ENCODE peak calls at places on chromosomes 7 and 10, in nine cellular contexts. O, I, N, V, W, J, Z, C and P are unnamed samples.
A peak's percentile ranks its signal among the peaks of the same experiment; 100 is the strongest.

GRCh38 chr7:151139071-151139521 is 28.4 kb downstream of the GBX1 start:
- DNase-seq in C (no peak), Z (no peak), V (no peak), I (no peak), N (no peak), J (no peak), W (no peak), O (no peak), P (no peak)

GRCh38 chr7:48035967-48036478 is 680 bp downstream of the C7orf57 start:
- DNase-seq in C (no peak), O (no peak), I (peak; percentile 45), N (peak; percentile 20), W (peak; percentile 46), J (peak; percentile 9), V (no peak), Z (no peak), P (no peak)

GRCh38 chr10:97081621-97082235 is 104.0 kb downstream of the SLIT1 start:
- DNase-seq in O (peak; percentile 51), C (peak; percentile 9), J (peak; percentile 28), N (peak; percentile 37), V (peak; percentile 34), W (peak; percentile 45), I (peak; percentile 88), Z (peak; percentile 12), P (peak; percentile 52)

GRCh38 chr7:156827587-156828203 is 65.3 kb downstream of the LMBR1 start:
- DNase-seq in W (peak; percentile 8), C (no peak), I (no peak), Z (no peak), J (peak; percentile 37), V (peak; percentile 8), O (no peak), N (peak; percentile 36), P (no peak)

GRCh38 chr7:47337531-47337930 is 244.4 kb downstream of the TNS3 start:
- DNase-seq in Z (no peak), J (no peak), O (peak; percentile 44), W (no peak), C (no peak), N (no peak), V (no peak), I (peak; percentile 68), P (no peak)

GRCh38 chr10:86122646-86123045 is 243.9 kb downstream of the GRID1 start:
- DNase-seq in W (no peak), Z (no peak), C (no peak), J (no peak), N (no peak), O (no peak), V (no peak), I (no peak), P (no peak)

GRCh38 chr10:110828525-110828924 is 43.2 kb upstream of the PDCD4 start:
- DNase-seq in W (no peak), O (no peak), V (no peak), N (no peak), Z (no peak), J (no peak), C (no peak), I (no peak), P (no peak)

GRCh38 chr7:87448427-87448826 is 27.1 kb downstream of the ABCB4 start:
- DNase-seq in Z (no peak), I (peak; percentile 19), N (no peak), V (no peak), C (no peak), J (no peak), W (no peak), O (no peak), P (no peak)

GRCh38 chr7:40437936-40438634 is 303.3 kb downstream of the SUGCT start:
- DNase-seq in I (no peak), O (no peak), W (no peak), V (no peak), N (no peak), Z (no peak), C (no peak), J (no peak), P (no peak)

GRCh38 chr7:108420482-108420908 is 35.7 kb downstream of the NRCAM start:
- DNase-seq in V (no peak), N (no peak), I (no peak), Z (no peak), J (no peak), W (no peak), C (no peak), O (no peak), P (no peak)

GRCh38 chr7:111730476-111731300 is 168.4 kb upstream of the IMMP2L start:
- DNase-seq in C (no peak), Z (no peak), W (peak; percentile 63), N (peak; percentile 31), J (peak; percentile 31), I (no peak), O (no peak), V (peak; percentile 39), P (peak; percentile 15)

GRCh38 chr10:14386202-14386593 is 55.5 kb upstream of the FRMD4A start:
- DNase-seq in I (peak; percentile 38), O (no peak), Z (no peak), J (peak; percentile 87), W (peak; percentile 90), C (peak; percentile 14), N (peak; percentile 94), V (no peak), P (peak; percentile 15)

GRCh38 chr10:118504044-118504944 is 91.2 kb downstream of the PRLHR start:
- DNase-seq in W (peak; percentile 59), I (peak; percentile 49), J (peak; percentile 64), O (no peak), Z (no peak), V (peak; percentile 78), N (peak; percentile 85), C (no peak), P (peak; percentile 73)